ENCODE peak calls at places on chromosomes 5 and 9, in nine cellular contexts. W is CD8-positive, alpha-beta T cell; O is WTC11; Z is transverse colon; N is lower lobe of right lung; M is psoas muscle; P is SK-N-SH; T is mucosa of descending colon; A is BE2C. K is an unnamed sample.

GRCh38 chr9:35598863-35599590 is 6.0 kb upstream of the TESK1 start:
- DNase-seq in W (no peak), O (peak; percentile 34), Z (peak; percentile 48), N (peak; percentile 72), M (no peak), P (no peak), T (no peak), A (no peak), K (no peak)

GRCh38 chr9:126688617-126689016 is 74.9 kb downstream of the LMX1B start:
- DNase-seq in W (no peak), O (no peak), Z (no peak), N (no peak), M (no peak), P (no peak), T (no peak), A (no peak), K (no peak)

GRCh38 chr5:115815693-115816225 is 700 bp downstream of the CDO1 start:
- DNase-seq in W (no peak), O (peak; percentile 39), Z (no peak), N (no peak), M (peak; percentile 32), P (peak; percentile 67), T (peak; percentile 45), A (no peak), K (no peak)

GRCh38 chr5:53418844-53419243 is 61.6 kb upstream of the FST start:
- DNase-seq in W (no peak), O (no peak), Z (no peak), N (no peak), M (no peak), P (no peak), T (no peak), A (no peak), K (no peak)

GRCh38 chr9:107007361-107007760 is 144.4 kb downstream of the ZNF462 start:
- DNase-seq in W (no peak), O (no peak), Z (no peak), N (no peak), M (no peak), P (no peak), T (no peak), A (no peak), K (no peak)

GRCh38 chr9:133505901-133506652 is 18.7 kb downstream of the MYMK start:
- DNase-seq in W (no peak), O (no peak), Z (no peak), N (no peak), M (peak; percentile 84), P (peak; percentile 88), T (peak; percentile 64), A (no peak), K (no peak)

GRCh38 chr5:133888625-133888991 is 79.8 kb downstream of the C5orf15 start:
- DNase-seq in W (no peak), O (no peak), Z (no peak), N (no peak), M (no peak), P (no peak), T (no peak), A (no peak), K (no peak)

GRCh38 chr9:115524467-115525059 is 406.6 kb upstream of the TNC start:
- DNase-seq in W (no peak), O (no peak), Z (peak; percentile 10), N (no peak), M (no peak), P (peak; percentile 44), T (no peak), A (peak; percentile 15), K (no peak)

GRCh38 chr5:142794527-142794926 is 24.4 kb downstream of the ARHGAP26 start:
- DNase-seq in W (no peak), O (no peak), Z (no peak), N (no peak), M (no peak), P (no peak), T (no peak), A (no peak), K (no peak)
- TF ChIP-seq CTCF in W (no peak), O (no peak), Z (no peak), N (no peak), M (no peak), P (no peak), T (no peak), A (no peak), K (no peak)

DNA sequence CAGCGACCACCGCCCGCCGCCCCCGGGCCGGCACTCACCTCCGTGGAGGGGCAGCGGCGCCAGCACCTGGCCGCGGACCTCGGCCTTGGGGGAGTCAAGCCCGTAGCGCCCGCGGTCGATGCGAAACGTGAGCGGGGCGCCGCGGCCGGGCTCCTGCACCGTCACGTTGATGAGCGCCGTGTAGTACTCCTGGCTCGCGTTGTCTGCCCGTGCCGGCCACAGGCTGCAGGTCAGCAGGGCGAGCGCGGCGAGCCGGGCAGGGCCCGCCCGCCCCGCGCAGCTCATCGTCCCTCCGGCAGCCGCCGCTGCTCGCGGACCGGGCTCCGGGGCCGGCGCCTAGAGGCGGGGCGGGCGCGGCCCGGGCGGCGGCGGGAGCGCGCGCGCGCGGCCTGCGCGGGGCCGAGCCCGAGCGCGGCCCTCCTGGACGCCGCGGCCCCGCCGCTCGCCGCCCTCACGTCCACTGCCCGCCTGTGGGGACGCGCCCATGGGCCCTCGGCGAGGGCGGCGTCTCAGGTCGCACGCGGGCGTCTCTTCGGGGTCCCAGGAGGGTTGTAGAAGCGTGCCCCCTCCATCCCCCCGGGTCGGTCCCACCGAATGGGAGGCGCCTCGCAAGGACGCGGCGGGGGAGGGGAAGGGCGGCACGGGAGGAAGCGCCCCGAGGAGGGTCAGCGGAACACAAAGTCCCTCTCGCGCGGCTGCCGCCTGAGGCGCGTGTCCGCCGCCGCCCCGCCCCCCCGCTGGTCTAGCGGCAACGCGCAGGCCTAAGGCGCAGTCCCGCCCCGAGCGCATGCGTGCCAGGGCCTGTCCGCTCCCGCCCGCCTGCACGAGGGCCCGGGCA is at the start of gene RNF130:
- DNase-seq in W (peak; percentile 83), O (peak; percentile 87), Z (peak; percentile 95), N (peak; percentile 95), M (peak; percentile 96), P (peak; percentile 98), T (peak; percentile 96), A (peak; percentile 94), K (peak; percentile 87)
- TF ChIP-seq CTCF in W (no peak), O (no peak), Z (no peak), N (no peak), M (no peak), P (no peak), T (no peak), A (no peak), K (no peak)

DNA sequence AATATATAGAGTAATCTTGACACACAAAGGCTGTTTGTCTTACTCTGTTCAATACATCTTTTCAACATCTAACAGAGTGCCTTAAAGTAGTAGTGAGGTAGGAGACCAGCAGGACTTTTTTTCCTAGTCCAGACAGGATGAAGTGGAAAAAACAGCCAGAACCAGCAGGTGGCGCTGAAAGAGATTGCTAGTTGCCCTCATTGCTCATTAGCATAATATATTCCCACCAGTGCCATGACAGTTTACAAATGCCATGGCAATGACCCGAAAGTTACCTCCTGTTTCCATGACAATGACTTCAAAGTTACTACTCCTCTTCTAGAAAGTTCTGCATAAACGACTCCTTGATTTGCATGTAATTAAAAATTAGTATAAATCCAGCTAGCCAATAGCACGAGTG is 387.4 kb downstream of the ACTL7B start:
- DNase-seq in W (no peak), O (peak; percentile 78), Z (peak; percentile 38), N (peak; percentile 57), M (peak; percentile 45), P (peak; percentile 7), T (no peak), A (peak; percentile 74), K (no peak)
- TF ChIP-seq CTCF in W (no peak), O (peak; percentile 44), Z (no peak), N (peak; percentile 32), M (peak; percentile 45), P (peak; percentile 71), T (no peak), A (peak; percentile 84), K (no peak)

DNA sequence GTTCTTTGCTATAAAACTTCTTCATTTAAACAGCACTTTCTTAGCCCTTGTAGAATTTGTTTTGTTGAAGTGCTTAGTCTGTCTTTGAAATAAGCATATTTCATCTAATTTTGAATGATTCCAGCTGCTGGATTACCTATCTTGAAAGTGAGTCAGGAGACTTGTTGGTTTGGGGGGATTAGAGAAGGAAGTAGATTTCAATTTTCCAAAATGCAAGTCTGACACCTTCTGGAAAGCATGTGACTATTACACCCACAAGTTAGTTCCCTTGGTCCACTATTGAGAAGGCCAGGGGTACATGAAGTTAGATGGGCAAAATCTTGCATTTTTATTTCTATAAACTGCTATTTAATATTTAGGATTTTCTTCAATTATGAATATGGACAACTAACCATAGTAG is 96.4 kb upstream of the RANBP3L start:
- DNase-seq in W (no peak), O (no peak), Z (no peak), N (no peak), M (no peak), P (peak; percentile 12), T (no peak), A (no peak), K (no peak)
- TF ChIP-seq CTCF in W (no peak), O (no peak), Z (no peak), N (peak; percentile 29), M (peak; percentile 25), P (peak; percentile 50), T (no peak), A (peak; percentile 12), K (no peak)

GRCh38 chr5:78629590-78629989 is 19.0 kb downstream of the LHFPL2 start:
- DNase-seq in W (no peak), O (no peak), Z (no peak), N (no peak), M (no peak), P (no peak), T (no peak), A (no peak), K (no peak)

GRCh38 chr5:78626009-78626571 is 22.5 kb downstream of the LHFPL2 start:
- DNase-seq in W (no peak), O (no peak), Z (no peak), N (no peak), M (no peak), P (no peak), T (no peak), A (no peak), K (no peak)

GRCh38 chr5:78628260-78629024 is 20.1 kb downstream of the LHFPL2 start:
- DNase-seq in W (no peak), O (no peak), Z (no peak), N (no peak), M (no peak), P (peak; percentile 54), T (no peak), A (peak; percentile 26), K (no peak)

GRCh38 chr5:78627175-78627574 is 21.4 kb downstream of the LHFPL2 start:
- DNase-seq in W (no peak), O (no peak), Z (no peak), N (no peak), M (no peak), P (no peak), T (no peak), A (no peak), K (no peak)

GRCh38 chr5:78627766-78628165 is 20.8 kb downstream of the LHFPL2 start:
- DNase-seq in W (no peak), O (no peak), Z (no peak), N (no peak), M (no peak), P (peak; percentile 44), T (no peak), A (no peak), K (no peak)
- TF ChIP-seq CTCF in W (no peak), O (no peak), Z (no peak), N (no peak), M (no peak), P (no peak), T (no peak), A (no peak), K (no peak)

K was measured in natural killer cell.